ENCODE peak calls at places on chromosomes 3 and 15, in five cellular contexts. V is endothelial cell of umbilical vein, K is BJ, X is GM23338, I is psoas muscle. N is an unnamed sample.

GRCh38 chr15:46111730-46112129 is 476.9 kb downstream of the SQOR start:
- DNase-seq in V (no peak), K (no peak), X (no peak), I (no peak), N (peak)

GRCh38 chr3:78571486-78571885 is 1196.3 kb downstream of the ROBO1 start:
- DNase-seq in V (no peak), K (no peak), X (no peak), I (no peak), N (no peak)

GRCh38 chr15:63556246-63556645 is 40.9 kb upstream of the FBXL22 start:
- DNase-seq in V (no peak), K (no peak), X (no peak), I (no peak), N (no peak)

GRCh38 chr15:33923446-33923845 is 44.9 kb upstream of the CHRM5 start:
- DNase-seq in V (no peak), K (no peak), X (no peak), I (no peak), N (no peak)

GRCh38 chr3:105093371-105093770 is 273.3 kb upstream of the ALCAM start:
- DNase-seq in V (no peak), K (no peak), X (no peak), I (no peak), N (no peak)

GRCh38 chr15:54660356-54660755 is 536.4 kb downstream of the RSL24D1 start:
- DNase-seq in V (no peak), K (no peak), X (no peak), I (no peak), N (no peak)

GRCh38 chr15:100252359-100252758 is 89.4 kb downstream of the ADAMTS17 start:
- DNase-seq in V (no peak), K (no peak), X (no peak), I (no peak), N (no peak)

GRCh38 chr3:136023264-136023978 is 57.9 kb downstream of the PPP2R3A start:
- DNase-seq in V (no peak), K (no peak), X (no peak), I (no peak), N (no peak)

GRCh38 chr3:156037356-156037755 is 83.0 kb upstream of the KCNAB1 start:
- DNase-seq in V (no peak), K (no peak), X (no peak), I (no peak), N (no peak)

GRCh38 chr3:153245661-153246060 is 83.6 kb downstream of the RAP2B start:
- DNase-seq in V (no peak), K (no peak), X (no peak), I (no peak), N (no peak)

GRCh38 chr3:134917631-134918030 is 122.6 kb downstream of the EPHB1 start:
- DNase-seq in V (no peak), K (peak), X (no peak), I (no peak), N (no peak)

GRCh38 chr3:101809178-101810022 is 30.4 kb downstream of the NXPE3 start:
- DNase-seq in V (peak), K (no peak), X (peak), I (no peak), N (peak)

GRCh38 chr15:62067448-62068044 is 769 bp downstream of the C2CD4A start:
- DNase-seq in V (peak), K (no peak), X (peak), I (peak), N (peak)

GRCh38 chr3:134598813-134599563 is 51.8 kb downstream of the KY start:
- DNase-seq in V (no peak), K (no peak), X (no peak), I (no peak), N (no peak)

GRCh38 chr3:52481819-52482521 is 13.2 kb upstream of the STAB1 start:
- DNase-seq in V (peak), K (no peak), X (peak), I (peak), N (no peak)

GRCh38 chr15:38605744-38606143 is 41.1 kb upstream of the RASGRP1 start:
- DNase-seq in V (no peak), K (no peak), X (no peak), I (no peak), N (no peak)

GRCh38 chr3:153284282-153284938 is 122.4 kb downstream of the RAP2B start:
- DNase-seq in V (peak), K (peak), X (no peak), I (peak), N (peak)

GRCh38 chr3:38164966-38165721 is at the start of gene OXSR1:
- DNase-seq in V (peak), K (peak), X (peak), I (peak), N (peak)

GRCh38 chr3:9746330-9746729 is 3.4 kb upstream of the OGG1 start:
- DNase-seq in V (peak), K (no peak), X (no peak), I (no peak), N (no peak)

GRCh38 chr15:38769492-38769891 is 204.9 kb upstream of the RASGRP1 start:
- DNase-seq in V (no peak), K (no peak), X (no peak), I (no peak), N (no peak)

GRCh38 chr15:71607383-71607782 is 203.0 kb upstream of the NR2E3 start:
- DNase-seq in V (no peak), K (no peak), X (no peak), I (no peak), N (no peak)

GRCh38 chr3:172061724-172062184 is 22.4 kb downstream of the FNDC3B start:
- DNase-seq in V (peak), K (no peak), X (no peak), I (no peak), N (no peak)

GRCh38 chr3:49793486-49794085 is 6.1 kb downstream of the CDHR4 start:
- DNase-seq in V (no peak), K (no peak), X (no peak), I (no peak), N (no peak)

GRCh38 chr15:40103864-40104271 is 4.8 kb downstream of the BMF start:
- DNase-seq in V (no peak), K (no peak), X (no peak), I (no peak), N (no peak)

GRCh38 chr3:14133876-14134275 is 9.0 kb downstream of the TMEM43 start:
- DNase-seq in V (no peak), K (no peak), X (no peak), I (no peak), N (no peak)

GRCh38 chr15:58441376-58442070 is 9.7 kb downstream of the LIPC start:
- DNase-seq in V (peak), K (peak), X (no peak), I (no peak), N (no peak)

GRCh38 chr15:45169608-45170480 is 17.9 kb downstream of the SHF start:
- DNase-seq in V (no peak), K (no peak), X (peak), I (no peak), N (no peak)

GRCh38 chr15:79437275-79438000 is 5.3 kb downstream of the MINAR1 start:
- DNase-seq in V (no peak), K (no peak), X (no peak), I (no peak), N (no peak)

GRCh38 chr3:172018364-172018763 is 21.0 kb upstream of the FNDC3B start:
- DNase-seq in V (no peak), K (no peak), X (no peak), I (no peak), N (no peak)

GRCh38 chr3:179451335-179452165 is at the start of gene GNB4:
- DNase-seq in V (peak), K (no peak), X (peak), I (peak), N (peak)

GRCh38 chr3:112303811-112304325 is 9.9 kb upstream of the SLC9C1 start:
- DNase-seq in V (peak), K (no peak), X (peak), I (no peak), N (no peak)

GRCh38 chr15:51931638-51932037 is 39.9 kb downstream of the LEO1 start:
- DNase-seq in V (no peak), K (peak), X (no peak), I (no peak), N (no peak)

GRCh38 chr3:138174421-138175122 is at the start of gene DBR1:
- DNase-seq in V (peak), K (peak), X (peak), I (peak), N (peak)

GRCh38 chr3:167913218-167913902 is 177.8 kb downstream of the SERPINI1 start:
- DNase-seq in V (no peak), K (no peak), X (peak), I (no peak), N (no peak)

GRCh38 chr3:41274944-41275668 is 75.8 kb downstream of the CTNNB1 start:
- DNase-seq in V (no peak), K (peak), X (no peak), I (no peak), N (peak)

DNA sequence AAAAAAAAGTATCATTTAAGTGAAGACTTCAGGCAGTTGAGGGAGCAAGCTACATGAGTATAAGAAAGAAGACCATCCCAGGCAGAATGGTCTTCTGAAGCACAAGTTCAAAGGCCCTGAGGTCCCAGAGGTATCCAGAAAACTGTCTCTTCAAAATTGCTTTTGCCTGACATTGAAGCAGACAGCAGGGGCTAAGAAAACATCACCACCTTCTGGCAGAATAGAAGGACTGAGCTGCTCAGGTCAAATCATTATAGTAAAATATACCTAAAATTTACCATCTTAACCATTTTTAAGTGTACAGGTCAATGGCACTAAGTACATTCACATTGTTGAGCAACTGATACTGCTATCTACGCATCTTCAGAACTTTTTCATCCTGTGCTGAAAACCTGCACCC is 16.4 kb downstream of the GPR160 start:
- DNase-seq in V (peak), K (no peak), X (peak), I (no peak), N (no peak)
- TF ChIP-seq CTCF in V (peak), K (peak), X (peak), I (no peak), N (peak)

GRCh38 chr3:194637541-194638400 is 4.6 kb upstream of the TMEM44 start:
- DNase-seq in V (no peak), K (no peak), X (no peak), I (no peak), N (no peak)

GRCh38 chr3:194638991-194639605 is 5.9 kb upstream of the TMEM44 start:
- DNase-seq in V (no peak), K (no peak), X (no peak), I (no peak), N (no peak)

GRCh38 chr3:194637066-194637465 is 3.8 kb upstream of the TMEM44 start:
- DNase-seq in V (no peak), K (no peak), X (no peak), I (no peak), N (no peak)

GRCh38 chr3:194642769-194643168 is 9.6 kb upstream of the TMEM44 start:
- DNase-seq in V (no peak), K (no peak), X (no peak), I (no peak), N (no peak)

DNA sequence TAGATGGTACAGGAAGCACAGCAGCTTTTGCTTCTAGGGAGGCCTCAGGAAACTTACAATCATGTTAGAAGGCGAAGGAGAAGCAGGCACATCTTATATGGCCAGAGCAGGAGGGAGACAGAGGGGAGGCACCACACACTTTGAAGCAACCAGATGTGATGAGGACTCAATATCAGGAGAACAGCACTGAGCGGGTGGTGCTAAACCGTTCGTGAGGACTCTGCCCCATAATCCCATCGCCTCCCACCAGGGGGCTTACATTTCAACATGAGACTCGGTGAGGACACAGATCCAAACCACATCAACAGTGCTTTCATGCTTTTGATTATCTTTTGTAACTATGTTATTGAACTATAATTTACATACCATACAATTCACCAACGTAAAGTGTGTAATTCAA is 7.6 kb upstream of the TMEM44 start:
- DNase-seq in V (peak), K (no peak), X (peak), I (no peak), N (peak)
- TF ChIP-seq CTCF in V (peak), K (peak), X (peak), I (peak), N (peak)

GRCh38 chr3:148958681-148959080 is 32.7 kb upstream of the GYG1 start:
- DNase-seq in V (peak), K (no peak), X (no peak), I (no peak), N (no peak)

GRCh38 chr3:148957586-148957985 is 33.8 kb upstream of the GYG1 start:
- DNase-seq in V (no peak), K (no peak), X (peak), I (no peak), N (peak)

GRCh38 chr3:148962513-148962912 is 28.8 kb upstream of the GYG1 start:
- DNase-seq in V (peak), K (no peak), X (peak), I (peak), N (peak)
- TF ChIP-seq CTCF in V (peak), K (peak), X (peak), I (no peak), N (no peak)

DNA sequence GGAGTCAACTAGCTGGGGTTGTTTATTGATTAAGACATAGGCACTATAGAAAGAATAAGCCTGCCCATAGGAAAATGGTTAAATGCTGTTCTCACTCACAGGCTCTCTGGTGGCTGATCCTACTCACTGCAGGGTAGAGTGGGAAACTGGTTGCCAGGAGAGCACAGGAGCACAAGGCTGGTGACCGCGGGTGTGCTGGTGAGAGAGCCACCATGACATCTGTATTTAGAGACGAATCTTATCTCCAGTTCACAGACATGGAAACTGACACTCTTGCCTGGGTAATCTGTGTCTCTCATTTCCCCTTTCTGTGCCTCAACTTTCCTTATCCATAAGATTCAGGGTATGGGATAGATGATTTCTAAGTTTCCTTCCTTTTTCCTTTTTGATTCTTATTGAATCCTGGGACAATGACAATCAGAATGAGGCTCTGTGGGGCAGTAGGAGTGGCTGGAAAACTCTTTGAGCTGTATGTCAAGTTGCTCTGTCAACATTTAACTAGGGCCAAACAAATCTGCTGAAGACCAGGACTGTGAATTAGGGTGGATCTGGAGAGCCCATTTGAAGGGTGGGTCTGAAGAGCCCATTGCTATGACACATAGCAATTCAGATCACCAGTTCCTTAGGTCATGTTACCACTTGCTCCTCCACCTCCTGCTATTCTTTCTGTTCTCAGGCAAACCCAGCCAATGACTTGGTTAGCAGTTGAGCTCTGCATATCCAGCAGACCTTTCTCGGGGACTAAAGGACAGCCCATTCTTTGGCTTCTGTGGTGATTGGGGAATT is 286.1 kb upstream of the TBL1XR1 start:
- DNase-seq in V (no peak), K (no peak), X (peak), I (no peak), N (peak)
- TF ChIP-seq CTCF in V (peak), K (no peak), X (peak), I (peak), N (no peak)

GRCh38 chr15:48059786-48060185 is 61.0 kb upstream of the SLC24A5 start:
- DNase-seq in V (no peak), K (no peak), X (no peak), I (peak), N (no peak)

GRCh38 chr15:48058371-48058770 is 62.4 kb upstream of the SLC24A5 start:
- DNase-seq in V (peak), K (no peak), X (no peak), I (no peak), N (no peak)

GRCh38 chr15:48062476-48062875 is 58.3 kb upstream of the SLC24A5 start:
- DNase-seq in V (peak), K (no peak), X (no peak), I (no peak), N (no peak)

GRCh38 chr15:48061588-48061987 is 59.2 kb upstream of the SLC24A5 start:
- DNase-seq in V (no peak), K (no peak), X (no peak), I (no peak), N (no peak)

GRCh38 chr15:48060396-48060795 is 60.4 kb upstream of the SLC24A5 start:
- DNase-seq in V (no peak), K (no peak), X (no peak), I (no peak), N (no peak)
- TF ChIP-seq CTCF in V (no peak), K (no peak), X (no peak), I (no peak), N (no peak)

DNA sequence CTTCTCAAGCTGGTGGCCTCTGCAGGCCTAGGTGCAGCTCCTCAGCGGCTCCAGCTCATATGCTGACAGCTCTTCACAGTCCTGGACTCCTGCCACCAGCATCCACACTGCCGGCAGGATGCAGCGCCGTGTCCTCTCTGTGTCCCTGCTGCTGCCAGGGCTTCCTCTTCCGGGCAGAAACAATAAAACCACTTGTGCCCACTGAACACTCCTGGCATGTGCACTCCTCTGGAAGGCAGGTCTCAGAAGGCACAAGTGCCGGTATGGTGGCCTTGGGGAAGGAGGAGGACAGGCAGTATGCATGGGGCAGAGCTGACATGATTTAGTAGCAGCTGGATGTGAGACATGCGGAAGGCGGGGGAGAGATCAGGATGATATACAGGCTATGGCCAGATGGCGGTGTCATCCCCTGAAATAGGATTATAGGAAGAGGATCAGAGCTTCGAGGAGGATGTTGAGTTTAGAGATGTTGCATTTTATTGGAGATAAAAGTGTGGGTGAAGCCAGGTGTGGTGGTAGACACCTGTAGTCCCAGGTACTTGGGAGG is 7.5 kb upstream of the MAN2A2 start:
- DNase-seq in V (no peak), K (no peak), X (peak), I (no peak), N (no peak)
- TF ChIP-seq CTCF in V (no peak), K (peak), X (peak), I (no peak), N (peak)

DNA sequence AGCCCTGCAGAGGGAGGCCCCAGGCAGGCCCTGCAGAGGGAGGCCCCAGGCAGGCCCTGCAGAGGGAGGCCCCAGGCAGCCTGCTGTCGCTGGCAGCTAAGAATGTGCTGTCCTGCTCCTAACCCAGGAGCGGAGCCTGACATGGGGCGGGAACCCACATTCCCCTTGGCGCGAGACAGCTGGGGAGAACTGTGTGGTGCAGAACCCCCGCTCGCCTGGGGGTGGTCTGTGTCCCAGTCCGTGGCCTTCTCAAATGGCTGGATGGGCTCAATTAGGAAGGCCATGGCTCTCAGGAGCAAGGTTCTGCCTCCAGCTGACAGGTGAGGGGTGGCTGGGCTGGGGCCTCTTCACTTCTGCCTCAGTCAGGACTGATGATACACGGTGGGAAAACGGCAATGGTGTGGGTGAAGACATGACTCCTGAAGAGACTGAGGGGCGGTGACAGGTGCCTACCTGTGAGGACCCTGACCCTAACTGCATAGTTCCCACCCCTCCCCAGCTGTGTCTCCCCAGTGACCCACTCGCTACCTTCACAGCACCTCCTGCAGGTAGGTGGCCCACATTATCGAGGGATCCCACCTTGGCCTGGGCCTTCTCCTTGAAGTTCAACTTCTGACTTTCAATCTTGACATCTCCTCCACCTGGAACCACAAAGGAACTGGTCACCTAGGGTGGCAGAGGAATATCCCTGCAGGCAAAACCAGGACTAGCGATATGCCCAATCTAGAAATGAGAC is 52.0 kb downstream of the DHX30 start:
- DNase-seq in V (no peak), K (no peak), X (no peak), I (no peak), N (no peak)
- TF ChIP-seq CTCF in V (no peak), K (no peak), X (peak), I (no peak), N (no peak)